ENCODE peak calls at places on chromosomes 6 and 20, in six cellular contexts. O, Y, M, H, K and D are unnamed samples.

GRCh38 chr6:92684386-92684785 is 735.0 kb downstream of the EPHA7 start:
- DNase-seq in K (peak; percentile 36), O (no peak), M (no peak), H (no peak), Y (no peak), D (no peak)

GRCh38 chr20:32484221-32485125 is 100.7 kb downstream of the NOL4L start:
- DNase-seq in H (peak; percentile 37), Y (peak; percentile 89), M (no peak), O (peak; percentile 28), K (no peak), D (no peak)

GRCh38 chr6:105014448-105014847 is 57.5 kb downstream of the LIN28B start:
- DNase-seq in Y (no peak), K (no peak), M (no peak), H (no peak), O (no peak), D (no peak)

GRCh38 chr20:48995599-48995998 is 50.5 kb upstream of the CSE1L start:
- DNase-seq in M (no peak), H (no peak), Y (no peak), K (no peak), O (no peak), D (no peak)

GRCh38 chr20:56431451-56431850 is 19.4 kb downstream of the CASS4 start:
- DNase-seq in Y (no peak), H (no peak), K (no peak), M (no peak), O (no peak), D (no peak)

GRCh38 chr6:148617522-148617921 is 129.3 kb upstream of the UST start:
- DNase-seq in K (peak; percentile 56), M (no peak), H (no peak), Y (no peak), O (no peak), D (no peak)

GRCh38 chr6:146595981-146596731 is 2.6 kb upstream of the ADGB start:
- DNase-seq in K (no peak), H (no peak), Y (no peak), O (no peak), M (no peak), D (peak; percentile 11)

GRCh38 chr20:52984451-52984810 is 12.3 kb downstream of the TSHZ2 start:
- DNase-seq in Y (no peak), H (no peak), K (no peak), O (no peak), M (no peak), D (no peak)

GRCh38 chr6:22470454-22471368 is 98.7 kb upstream of the HDGFL1 start:
- DNase-seq in H (no peak), O (no peak), K (peak; percentile 51), M (peak; percentile 52), Y (no peak), D (no peak)